ENCODE peak calls at places on chromosomes 12 and 14, in eight cellular contexts. E is dermis microvascular lymphatic vessel endothelial cell, A is endothelial cell, U is NAMALWA, S is HS-27A, Y is A549, J is mesendoderm, R is HTR-8/SVneo. V is an unnamed sample.

GRCh38 chr12:12823308-12823707 is 10.2 kb downstream of the DDX47 start:
- DNase-seq in E (peak; percentile 61), A (no peak), U (no peak), S (peak; percentile 86), Y (no peak), J (peak; percentile 92), R (peak; percentile 48), V (no peak)

GRCh38 chr14:104576607-104577332 is 2.8 kb upstream of the C14orf180 start:
- DNase-seq in E (no peak), A (no peak), U (no peak), S (no peak), Y (no peak), J (peak; percentile 22), R (no peak), V (no peak)

GRCh38 chr14:90522585-90523191 is 125.9 kb downstream of the CALM1 start:
- DNase-seq in E (no peak), A (no peak), U (no peak), S (no peak), Y (no peak), J (no peak), R (no peak), V (no peak)

GRCh38 chr14:99821519-99822165 is 28.4 kb downstream of the EML1 start:
- DNase-seq in E (no peak), A (no peak), U (peak; percentile 33), S (peak; percentile 66), Y (no peak), J (no peak), R (peak; percentile 71), V (no peak)

GRCh38 chr14:92510972-92511371 is 2.6 kb upstream of the RIN3 start:
- DNase-seq in E (no peak), A (no peak), U (no peak), S (no peak), Y (no peak), J (peak; percentile 82), R (no peak), V (no peak)

GRCh38 chr14:65356327-65356836 is 56.1 kb upstream of the FUT8 start:
- DNase-seq in E (peak; percentile 59), A (no peak), U (no peak), S (peak; percentile 54), Y (peak; percentile 41), J (peak; percentile 87), R (peak; percentile 98), V (no peak)

GRCh38 chr12:115072712-115073111 is 388.7 kb upstream of the TBX3 start:
- DNase-seq in E (no peak), A (no peak), U (no peak), S (no peak), Y (no peak), J (peak; percentile 58), R (no peak), V (no peak)

GRCh38 chr12:26425587-26426260 is 230.4 kb downstream of the SSPN start:
- DNase-seq in E (peak; percentile 64), A (no peak), U (no peak), S (no peak), Y (no peak), J (no peak), R (no peak), V (no peak)

GRCh38 chr14:68232643-68233055 is 413.1 kb downstream of the RAD51B start:
- DNase-seq in E (peak; percentile 100), A (no peak), U (peak; percentile 17), S (peak; percentile 97), Y (peak; percentile 77), J (no peak), R (peak; percentile 96), V (peak; percentile 9)

GRCh38 chr14:78697341-78697740 is 527.2 kb downstream of the NRXN3 start:
- DNase-seq in E (peak; percentile 33), A (no peak), U (peak; percentile 26), S (no peak), Y (peak; percentile 7), J (peak; percentile 48), R (no peak), V (no peak)

GRCh38 chr14:63951429-63951828 is 98.6 kb downstream of the SYNE2 start:
- DNase-seq in E (no peak), A (no peak), U (no peak), S (no peak), Y (no peak), J (no peak), R (no peak), V (no peak)

V was measured in activated T-helper 1 cell treated with anti-CD3 and anti-CD28 coated beads, Interleukin-12 subunit alpha, Interleukin-12 subunit beta, Interleukin-2, Interleukin-4 antibody, amounts not matched to agents 30 ng/mL and 10 ng/mL and 1 ng/mL, durations not matched to agents 14 hours and 24 hours and 36 hours.